ENCODE peak calls at places on chromosomes 4 and X, in seven cellular contexts. P is neural crest cell, Y is DND-41, K is HFF-Myc, I is spleen, J is MCF 10A, X is stomach. M is an unnamed sample.

GRCh38 chrX:2572740-2573139 is 72.0 kb upstream of the DHRSX start:
- DNase-seq in J (peak; percentile 78), I (no peak), K (no peak), X (no peak), P (no peak), Y (no peak), M (no peak)

GRCh38 chrX:22171287-22172060 is 101.2 kb upstream of the CBLL2 start:
- DNase-seq in K (no peak), J (no peak), X (no peak), Y (no peak), I (no peak), P (no peak), M (peak; percentile 2)

GRCh38 chrX:53683556-53684414 is 2.7 kb downstream of the HUWE1 start:
- DNase-seq in I (peak; percentile 94), P (peak; percentile 68), K (peak; percentile 94), X (peak; percentile 93), J (peak; percentile 97), Y (peak; percentile 94), M (peak; percentile 95)

GRCh38 chr4:76801621-76802545 is 96.1 kb downstream of the SOWAHB start:
- DNase-seq in Y (no peak), I (peak; percentile 76), J (no peak), X (no peak), P (peak; percentile 20), K (no peak), M (no peak)

GRCh38 chrX:37926700-37927099 is 79.3 kb upstream of the DYNLT3 start:
- DNase-seq in K (no peak), J (peak; percentile 45), X (no peak), Y (no peak), I (no peak), P (no peak), M (no peak)

GRCh38 chrX:12701625-12702024 is 89.6 kb upstream of the PRPS2 start:
- DNase-seq in X (peak; percentile 71), K (peak; percentile 7), Y (peak; percentile 9), J (peak; percentile 84), I (no peak), P (peak; percentile 32), M (peak; percentile 58)

GRCh38 chr4:91147067-91147466 is 1019.9 kb downstream of the CCSER1 start:
- DNase-seq in P (no peak), X (no peak), J (no peak), Y (no peak), K (no peak), I (peak; percentile 59), M (no peak)

GRCh38 chrX:84340981-84341380 is 153.0 kb upstream of the RPS6KA6 start:
- DNase-seq in P (no peak), J (no peak), K (no peak), X (no peak), Y (no peak), I (no peak), M (no peak)

GRCh38 chrX:38216642-38217041 is 4.0 kb downstream of the SRPX start:
- DNase-seq in X (no peak), K (no peak), J (no peak), Y (no peak), I (no peak), P (no peak), M (no peak)

GRCh38 chr4:8907596-8908205 is 36.1 kb upstream of the HMX1 start:
- DNase-seq in J (no peak), P (no peak), I (peak; percentile 59), Y (no peak), K (no peak), X (no peak), M (no peak)

GRCh38 chr4:22287626-22288025 is 228.2 kb downstream of the ADGRA3 start:
- DNase-seq in X (no peak), J (no peak), P (no peak), Y (no peak), I (no peak), K (no peak), M (no peak)

GRCh38 chr4:89469930-89470375 is 162.4 kb upstream of the GPRIN3 start:
- DNase-seq in Y (no peak), X (no peak), J (peak; percentile 84), I (no peak), P (no peak), K (peak; percentile 93), M (peak; percentile 52)

GRCh38 chr4:148735432-148736155 is 293.4 kb upstream of the NR3C2 start:
- DNase-seq in X (no peak), K (no peak), J (no peak), Y (no peak), I (no peak), P (no peak), M (peak; percentile 51)

GRCh38 chr4:8271821-8272220 is 2.3 kb downstream of the HTRA3 start:
- DNase-seq in I (no peak), J (no peak), Y (no peak), K (no peak), P (no peak), X (no peak), M (no peak)

GRCh38 chrX:107714196-107714811 is 61.3 kb downstream of the TSC22D3 start:
- DNase-seq in I (peak; percentile 71), K (no peak), X (no peak), Y (no peak), P (no peak), J (no peak), M (no peak)

GRCh38 chrX:134246282-134246681 is 9.3 kb downstream of the CCDC160 start:
- DNase-seq in I (no peak), Y (no peak), K (no peak), X (no peak), P (no peak), J (peak; percentile 9), M (no peak)

GRCh38 chr4:118787844-118788380 is 48.0 kb downstream of the SEC24D start:
- DNase-seq in Y (no peak), K (no peak), P (no peak), I (no peak), X (no peak), J (no peak), M (no peak)

GRCh38 chrX:124217289-124218251 is 114.9 kb upstream of the TEX13D start:
- DNase-seq in J (no peak), P (peak; percentile 63), X (no peak), Y (peak; percentile 86), K (peak; percentile 22), I (peak; percentile 82), M (peak; percentile 80)

GRCh38 chrX:55452825-55453124 is 848 bp downstream of the MAGEH1 start:
- DNase-seq in J (no peak), X (no peak), P (no peak), Y (no peak), I (no peak), K (no peak), M (peak; percentile 8)

GRCh38 chr4:76562161-76562560 is 127.1 kb downstream of the SHROOM3 start:
- DNase-seq in Y (no peak), J (peak; percentile 30), X (no peak), I (no peak), K (no peak), P (no peak), M (no peak)

GRCh38 chrX:40945366-40945713 is 139.9 kb upstream of the USP9X start:
- DNase-seq in J (peak; percentile 84), I (no peak), Y (no peak), K (no peak), X (no peak), P (no peak), M (no peak)

GRCh38 chr4:107050525-107051135 is 14.5 kb upstream of the DKK2 start:
- DNase-seq in Y (no peak), P (no peak), J (peak; percentile 38), K (no peak), X (no peak), I (no peak), M (no peak)

GRCh38 chr4:16714191-16714590 is 184.3 kb downstream of the LDB2 start:
- DNase-seq in Y (no peak), X (no peak), I (no peak), J (no peak), K (no peak), P (no peak), M (no peak)

GRCh38 chrX:111098874-111099273 is 2.9 kb downstream of the PAK3 start:
- DNase-seq in K (no peak), P (peak; percentile 63), X (peak; percentile 62), J (peak; percentile 23), I (peak; percentile 86), Y (peak; percentile 41), M (peak; percentile 66)

DNA sequence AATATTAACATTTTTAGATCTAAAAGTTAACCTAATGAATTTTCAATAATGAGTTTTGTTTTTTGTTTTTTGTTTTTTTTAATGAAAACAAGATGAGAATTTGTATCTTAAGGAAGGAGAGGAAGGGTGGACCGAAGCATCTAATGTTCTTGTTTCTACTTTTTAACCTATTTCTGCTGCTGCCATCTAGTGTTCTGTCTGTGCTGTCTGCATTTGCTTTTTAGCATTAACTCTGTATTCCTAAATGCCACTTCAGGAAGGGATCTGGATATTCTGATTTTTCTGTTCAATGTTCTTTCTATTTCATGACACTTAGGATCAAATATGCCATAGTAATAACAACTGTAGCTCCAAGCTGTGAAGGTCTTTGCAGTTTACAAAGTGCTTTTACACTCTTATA is 161.7 kb downstream of the BRWD3 start:
- DNase-seq in P (no peak), K (no peak), I (no peak), J (peak; percentile 6), X (no peak), Y (no peak), M (no peak)
- TF ChIP-seq CTCF in P (peak; percentile 33), K (peak; percentile 38), I (no peak), J (peak; percentile 26), X (no peak), Y (peak; percentile 53), M (no peak)

GRCh38 chrX:48474127-48474526 is 1.9 kb upstream of the FTSJ1 start:
- DNase-seq in J (no peak), X (no peak), K (no peak), P (no peak), Y (peak; percentile 36), I (no peak), M (peak; percentile 51)
- TF ChIP-seq CTCF in J (peak; percentile 23), X (no peak), K (no peak), P (peak; percentile 37), Y (peak; percentile 59), I (no peak), M (no peak)

DNA sequence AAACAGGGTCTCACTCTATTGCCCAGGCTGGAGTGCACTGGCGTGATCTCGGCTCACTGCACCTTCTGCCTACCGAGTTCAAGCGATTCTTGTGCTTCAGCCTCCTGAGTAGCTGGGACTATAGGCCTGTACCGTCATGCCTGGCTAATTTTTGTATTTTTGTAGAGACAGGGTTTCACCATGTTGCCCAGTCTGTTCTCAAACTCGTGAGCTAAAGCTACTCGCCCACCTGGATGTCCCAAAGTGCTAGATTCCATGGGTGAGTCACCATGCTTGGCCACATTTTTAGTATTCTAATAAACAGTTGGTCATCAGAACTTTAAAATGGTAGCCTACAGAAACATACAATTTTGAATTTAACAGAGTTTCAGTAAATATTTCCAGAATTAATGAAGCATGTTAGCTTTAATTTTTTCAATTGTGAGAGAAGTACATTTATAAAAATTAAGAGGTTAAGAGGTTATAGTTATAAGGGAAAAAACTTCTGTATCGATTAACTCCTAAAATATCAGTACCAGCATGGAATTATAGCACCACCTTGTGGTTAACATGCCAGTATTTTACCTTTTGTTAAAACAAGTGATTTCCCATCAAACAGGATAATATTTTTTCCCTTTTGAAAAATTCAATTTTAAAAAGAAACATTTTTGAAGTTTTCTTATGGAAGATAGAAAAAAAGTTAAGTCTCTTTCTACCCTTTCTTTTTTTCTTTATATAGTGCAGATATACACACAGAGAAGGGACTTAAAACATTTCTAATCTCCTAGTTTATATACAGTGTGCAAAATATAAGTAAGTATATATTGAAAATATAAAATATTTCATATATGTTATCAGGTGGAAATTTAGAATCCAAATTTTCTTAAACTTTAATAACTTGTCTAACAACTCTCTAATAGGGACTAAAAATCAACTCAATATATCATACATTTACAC is 35.4 kb downstream of the CEP44 start:
- DNase-seq in I (no peak), X (no peak), J (peak; percentile 48), K (no peak), Y (no peak), P (no peak), M (no peak)
- TF ChIP-seq CTCF in I (peak; percentile 56), X (peak; percentile 53), J (peak; percentile 52), K (peak; percentile 41), Y (peak; percentile 71), P (peak; percentile 87), M (peak; percentile 82)

GRCh38 chr4:101031971-101032370 is 315.4 kb downstream of the PPP3CA start:
- DNase-seq in Y (no peak), I (no peak), K (no peak), J (no peak), P (no peak), X (no peak), M (no peak)
- TF ChIP-seq CTCF in Y (no peak), I (no peak), K (no peak), J (no peak), P (no peak), X (no peak), M (no peak)